ENCODE peak calls at places on chromosomes 3 and 15, in seven cellular contexts. S is K562, E is HepG2, K is GM12892, J is SK-N-SH, W is H1, M is GM12878. D is an unnamed sample.

GRCh38 chr3:126277629-126278378 is 79.4 kb downstream of the KLF15 start:
- DNase-seq in S (no peak), E (no peak), K (no peak), J (no peak), W (no peak), M (no peak), D (no peak)

GRCh38 chr15:62346168-62346567 is 181.1 kb upstream of the C2CD4B start:
- DNase-seq in S (no peak), E (no peak), K (no peak), J (no peak), W (no peak), M (no peak), D (no peak)

GRCh38 chr15:61951949-61952348 is 108.3 kb downstream of the VPS13C start:
- DNase-seq in S (no peak), E (no peak), K (no peak), J (no peak), W (no peak), M (no peak), D (no peak)

GRCh38 chr3:183701744-183702143 is 4.1 kb downstream of the YEATS2 start:
- DNase-seq in S (no peak), E (no peak), K (no peak), J (no peak), W (no peak), M (no peak), D (no peak)

GRCh38 chr15:70348581-70349344 is 251.0 kb upstream of the TLE3 start:
- DNase-seq in S (no peak), E (no peak), K (no peak), J (no peak), W (no peak), M (no peak), D (no peak)

GRCh38 chr3:181860243-181860642 is 148.5 kb downstream of the SOX2 start:
- DNase-seq in S (no peak), E (no peak), K (no peak), J (no peak), W (peak), M (no peak), D (no peak)

GRCh38 chr15:44084728-44085127 is 110.3 kb downstream of the FRMD5 start:
- DNase-seq in S (no peak), E (no peak), K (no peak), J (no peak), W (no peak), M (no peak), D (no peak)

GRCh38 chr3:45021524-45021923 is 4.6 kb upstream of the CLEC3B start:
- DNase-seq in S (no peak), E (no peak), K (no peak), J (no peak), W (no peak), M (no peak), D (no peak)

GRCh38 chr3:126466886-126467610 is 8.6 kb downstream of the ZXDC start:
- DNase-seq in S (no peak), E (no peak), K (no peak), J (no peak), W (no peak), M (no peak), D (no peak)

GRCh38 chr3:171286580-171287249 is 173.5 kb downstream of the TNIK start:
- DNase-seq in S (no peak), E (peak), K (no peak), J (no peak), W (no peak), M (peak), D (no peak)

GRCh38 chr15:99413955-99414754 is 151.6 kb upstream of the MEF2A start:
- DNase-seq in S (no peak), E (no peak), K (no peak), J (no peak), W (no peak), M (no peak), D (no peak)

GRCh38 chr3:132228923-132229322 is 88.3 kb upstream of the ACP3 start:
- DNase-seq in S (no peak), E (no peak), K (no peak), J (no peak), W (no peak), M (no peak), D (no peak)

GRCh38 chr15:23759964-23760363 is 72.9 kb upstream of the NDN start:
- DNase-seq in S (no peak), E (no peak), K (no peak), J (no peak), W (no peak), M (no peak), D (no peak)

GRCh38 chr3:7000501-7000900 is 139.6 kb downstream of the GRM7 start:
- DNase-seq in S (no peak), E (no peak), K (no peak), J (no peak), W (no peak), M (no peak), D (no peak)

GRCh38 chr3:102206506-102207145 is 228.2 kb upstream of the ZPLD1 start:
- DNase-seq in S (no peak), E (no peak), K (no peak), J (no peak), W (no peak), M (no peak), D (no peak)

GRCh38 chr3:29240248-29240647 is 40.6 kb upstream of the RBMS3 start:
- DNase-seq in S (no peak), E (no peak), K (no peak), J (no peak), W (peak), M (no peak), D (no peak)

GRCh38 chr15:70538278-70538677 is 225.1 kb downstream of the UACA start:
- DNase-seq in S (no peak), E (peak), K (no peak), J (no peak), W (no peak), M (no peak), D (no peak)

GRCh38 chr15:91908401-91908800 is 54.9 kb downstream of the SLCO3A1 start:
- DNase-seq in S (no peak), E (no peak), K (no peak), J (no peak), W (no peak), M (no peak), D (no peak)

GRCh38 chr15:38758001-38758400 is 193.4 kb upstream of the RASGRP1 start:
- DNase-seq in S (no peak), E (no peak), K (no peak), J (peak), W (no peak), M (no peak), D (no peak)

GRCh38 chr3:109072208-109072607 is 45.7 kb downstream of the MORC1 start:
- DNase-seq in S (no peak), E (no peak), K (no peak), J (no peak), W (no peak), M (no peak), D (no peak)

GRCh38 chr3:146594843-146595482 is 10.2 kb downstream of the PLSCR5 start:
- DNase-seq in S (no peak), E (peak), K (no peak), J (no peak), W (no peak), M (no peak), D (no peak)

GRCh38 chr15:69398541-69398940 is 15.6 kb upstream of the KIF23 start:
- DNase-seq in S (no peak), E (no peak), K (no peak), J (no peak), W (no peak), M (no peak), D (no peak)

GRCh38 chr3:10234526-10235230 is 13.6 kb upstream of the TATDN2 start:
- DNase-seq in S (peak), E (no peak), K (no peak), J (peak), W (no peak), M (no peak), D (no peak)

GRCh38 chr15:70556376-70556775 is 207.0 kb downstream of the UACA start:
- DNase-seq in S (no peak), E (no peak), K (no peak), J (no peak), W (no peak), M (no peak), D (no peak)

GRCh38 chr3:10706156-10707088 is 109.6 kb upstream of the SLC6A11 start:
- DNase-seq in S (no peak), E (no peak), K (no peak), J (peak), W (no peak), M (no peak), D (no peak)

GRCh38 chr15:74234598-74234875 is 1.6 kb upstream of the CCDC33 start:
- DNase-seq in S (no peak), E (no peak), K (no peak), J (peak), W (no peak), M (no peak), D (no peak)

GRCh38 chr3:34683851-34684250 is 885.4 kb downstream of the PDCD6IP start:
- DNase-seq in S (no peak), E (peak), K (no peak), J (peak), W (peak), M (peak), D (no peak)

GRCh38 chr3:196585044-196585757 is 16.7 kb downstream of the FBXO45 start:
- DNase-seq in S (no peak), E (no peak), K (no peak), J (no peak), W (no peak), M (no peak), D (no peak)

GRCh38 chr15:31250033-31250432 is 76.6 kb upstream of the KLF13 start:
- DNase-seq in S (no peak), E (no peak), K (no peak), J (no peak), W (no peak), M (no peak), D (no peak)

GRCh38 chr15:52114656-52115055 is 2.1 kb upstream of the BCL2L10 start:
- DNase-seq in S (no peak), E (no peak), K (no peak), J (no peak), W (no peak), M (no peak), D (no peak)

GRCh38 chr3:18234717-18235335 is 190.3 kb downstream of the SATB1 start:
- DNase-seq in S (no peak), E (no peak), K (no peak), J (no peak), W (no peak), M (no peak), D (no peak)

GRCh38 chr3:136075816-136076215 is 110.3 kb downstream of the PPP2R3A start:
- DNase-seq in S (no peak), E (no peak), K (no peak), J (no peak), W (no peak), M (no peak), D (no peak)

GRCh38 chr3:14625443-14625842 is 26.1 kb upstream of the CCDC174 start:
- DNase-seq in S (no peak), E (no peak), K (no peak), J (no peak), W (no peak), M (no peak), D (no peak)
- TF ChIP-seq TAF1 in S (no peak), E (no peak), K (no peak), J (no peak), W (no peak), M (no peak), D (no peak)

GRCh38 chr3:43418601-43419272 is 132.4 kb downstream of the SNRK start:
- DNase-seq in S (no peak), E (peak), K (no peak), J (no peak), W (no peak), M (no peak), D (no peak)
- TF ChIP-seq TAF1 in S (no peak), E (no peak), K (no peak), J (no peak), W (no peak), M (no peak), D (no peak)

GRCh38 chr3:123423026-123423425 is 25.9 kb downstream of the ADCY5 start:
- DNase-seq in S (no peak), E (no peak), K (no peak), J (no peak), W (no peak), M (no peak), D (no peak)
- TF ChIP-seq TAF1 in S (no peak), E (no peak), K (no peak), J (no peak), W (no peak), M (no peak), D (no peak)

GRCh38 chr3:52990637-52991036 is 55.2 kb downstream of the SFMBT1 start:
- DNase-seq in S (no peak), E (no peak), K (no peak), J (no peak), W (no peak), M (no peak), D (no peak)

GRCh38 chr3:52983828-52984227 is 62.0 kb downstream of the SFMBT1 start:
- DNase-seq in S (no peak), E (no peak), K (no peak), J (no peak), W (no peak), M (no peak), D (no peak)

GRCh38 chr3:52986049-52986448 is 59.8 kb downstream of the SFMBT1 start:
- DNase-seq in S (no peak), E (no peak), K (no peak), J (no peak), W (no peak), M (no peak), D (no peak)

GRCh38 chr3:52983336-52983807 is 62.5 kb downstream of the SFMBT1 start:
- DNase-seq in S (no peak), E (no peak), K (peak), J (no peak), W (no peak), M (peak), D (peak)

DNA sequence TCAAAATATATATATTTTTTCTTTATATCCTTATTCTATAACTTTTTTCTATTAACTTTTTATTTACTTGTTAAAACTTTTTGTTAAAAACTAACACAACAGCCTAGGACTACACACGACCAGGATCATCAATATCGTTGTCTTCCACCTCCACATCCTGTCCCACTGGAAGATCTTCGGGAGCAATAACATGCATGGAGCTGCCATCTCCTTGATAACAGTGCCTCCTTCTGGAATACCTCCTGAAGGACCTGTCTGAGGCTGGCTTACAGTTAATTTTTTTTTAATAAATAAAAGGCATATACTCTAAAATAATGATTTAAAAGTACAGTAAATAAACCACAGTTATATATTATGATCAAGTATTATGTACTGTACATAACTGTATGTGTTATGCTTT is 58.9 kb downstream of the SFMBT1 start:
- DNase-seq in S (no peak), E (no peak), K (no peak), J (no peak), W (no peak), M (no peak), D (no peak)
- TF ChIP-seq TAF1 in S (no peak), E (no peak), K (no peak), J (no peak), W (no peak), M (no peak), D (no peak)

DNA sequence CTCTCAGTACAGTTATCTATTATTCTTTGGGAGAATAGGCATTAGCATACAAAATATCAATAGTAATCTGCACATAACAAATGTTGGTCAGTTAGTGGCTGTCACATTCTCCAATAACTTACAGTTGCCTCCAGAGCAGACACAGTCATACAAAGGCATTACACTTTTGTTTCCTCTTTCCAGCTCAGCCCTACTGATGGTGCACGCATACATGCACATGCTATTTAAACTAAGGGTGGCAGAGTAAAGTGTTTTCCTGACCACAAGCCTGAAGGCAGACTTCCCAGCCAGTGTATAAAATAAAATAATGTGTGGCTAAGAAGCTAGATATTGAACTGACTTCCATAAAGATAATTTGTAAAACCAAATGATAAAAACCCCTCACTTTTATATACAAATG is 47.6 kb downstream of the PHLDB2 start:
- DNase-seq in S (no peak), E (no peak), K (no peak), J (no peak), W (no peak), M (no peak), D (no peak)
- TF ChIP-seq TAF1 in S (no peak), E (no peak), K (no peak), J (no peak), W (no peak), M (no peak), D (no peak)

GRCh38 chr3:119672791-119673190 is 4.4 kb downstream of the COX17 start:
- DNase-seq in S (no peak), E (no peak), K (no peak), J (no peak), W (no peak), M (no peak), D (no peak)

GRCh38 chr3:119664850-119665379 is 4.5 kb upstream of the POPDC2 start:
- DNase-seq in S (no peak), E (peak), K (no peak), J (no peak), W (no peak), M (no peak), D (no peak)

GRCh38 chr3:119673875-119674274 is 3.3 kb downstream of the COX17 start:
- DNase-seq in S (no peak), E (no peak), K (no peak), J (no peak), W (no peak), M (no peak), D (no peak)

GRCh38 chr3:119665954-119666559 is 5.7 kb upstream of the POPDC2 start:
- DNase-seq in S (no peak), E (no peak), K (no peak), J (no peak), W (no peak), M (no peak), D (no peak)

DNA sequence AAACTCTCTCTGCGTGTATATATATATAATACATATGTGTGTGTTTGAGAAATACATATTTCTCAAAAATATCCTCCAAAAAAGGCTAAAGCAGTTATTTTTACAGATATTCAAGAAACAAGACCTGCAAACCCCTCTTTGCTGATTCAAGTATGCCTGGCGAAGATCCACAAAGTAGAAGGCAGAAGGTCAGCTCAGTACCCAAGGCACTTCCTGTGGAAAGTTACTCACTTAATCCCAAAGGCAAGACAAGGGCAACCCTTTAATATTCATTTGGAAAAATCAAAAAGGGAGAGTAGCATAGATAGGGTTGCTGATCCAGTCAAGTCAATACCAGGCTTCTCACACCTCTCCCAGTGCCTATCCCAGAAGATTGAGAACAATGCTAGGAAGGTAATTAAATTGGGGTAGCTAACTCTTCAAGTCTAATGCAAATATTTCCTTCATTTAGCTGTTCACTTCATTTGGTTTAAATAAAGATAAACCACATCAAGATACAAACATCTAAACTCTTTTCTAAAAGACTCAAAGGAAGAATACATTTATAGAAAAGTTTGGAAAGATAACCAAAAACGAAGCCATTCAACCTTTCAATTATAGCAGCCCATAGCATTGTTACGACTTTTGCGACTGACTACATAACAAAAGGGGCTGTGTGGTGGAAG is 7.2 kb downstream of the COX17 start:
- DNase-seq in S (no peak), E (no peak), K (no peak), J (no peak), W (no peak), M (no peak), D (no peak)
- TF ChIP-seq TAF1 in S (no peak), E (no peak), K (no peak), J (no peak), W (no peak), M (no peak), D (no peak)

D was measured in GM12891.